ENCODE peak calls at places on chromosome 15, in six cellular contexts. C is stimulated activated CD4-positive, alpha-beta T cell treated with anti-CD3 and anti-CD28 coated beads, Interleukin-15, amount 100 ng/mL, for 24 hours; G is neuronal stem cell; J is lower lobe of right lung; Q is H9; L is fibroblast of pulmonary artery. Z is an unnamed sample.
A peak's percentile ranks its signal among the peaks of the same experiment; 100 is the strongest.

GRCh38 chr15:89824607-89824867 is 9.9 kb upstream of the ANPEP start:
- DNase-seq in C (no peak), G (no peak), J (no peak), Q (peak; percentile 40), L (no peak), Z (no peak)

GRCh38 chr15:41341519-41341918 is 8.8 kb downstream of the NUSAP1 start:
- DNase-seq in C (no peak), G (no peak), J (no peak), Q (no peak), L (no peak), Z (no peak)

GRCh38 chr15:80967451-80967850 is 22.2 kb downstream of the MESD start:
- DNase-seq in C (no peak), G (peak; percentile 33), J (no peak), Q (peak; percentile 91), L (peak; percentile 79), Z (no peak)

GRCh38 chr15:48479751-48480150 is 148.5 kb downstream of the DUT start:
- DNase-seq in C (no peak), G (no peak), J (no peak), Q (no peak), L (no peak), Z (no peak)

GRCh38 chr15:40850576-40851112 is 6.8 kb downstream of the SPINT1 start:
- DNase-seq in C (no peak), G (no peak), J (no peak), Q (no peak), L (no peak), Z (peak; percentile 14)

GRCh38 chr15:80991446-80991845 is 1.8 kb upstream of the MESD start:
- DNase-seq in C (peak; percentile 27), G (no peak), J (no peak), Q (no peak), L (peak; percentile 72), Z (no peak)

GRCh38 chr15:98779463-98780071 is 131.2 kb downstream of the IGF1R start:
- DNase-seq in C (peak; percentile 85), G (peak; percentile 77), J (peak; percentile 84), Q (peak; percentile 91), L (peak; percentile 78), Z (peak; percentile 94)

GRCh38 chr15:48433226-48433886 is 102.1 kb downstream of the DUT start:
- DNase-seq in C (peak; percentile 7), G (no peak), J (no peak), Q (no peak), L (no peak), Z (no peak)

Z was measured in aorta.